ENCODE peak calls at places on chromosomes 2 and 18, in nine cellular contexts. V, H, W, C, U, B, D, L and Y are unnamed samples.

GRCh38 chr2:19543271-19544019 is 185.0 kb upstream of the OSR1 start:
- DNase-seq in V (no peak), D (no peak), L (no peak), H (no peak), U (no peak), B (no peak), W (no peak), C (peak; percentile 37), Y (no peak)

GRCh38 chr2:33086400-33087015 is 139.8 kb downstream of the LTBP1 start:
- DNase-seq in D (no peak), H (peak; percentile 66), B (no peak), V (no peak), L (no peak), W (no peak), C (peak; percentile 90), U (no peak), Y (no peak)

GRCh38 chr2:112767693-112768380 is 3.4 kb upstream of the CKAP2L start:
- DNase-seq in U (no peak), B (no peak), L (no peak), W (no peak), D (no peak), C (no peak), V (no peak), H (no peak), Y (no peak)

GRCh38 chr18:39742015-39742466 is 2176.4 kb upstream of the CELF4 start:
- DNase-seq in B (no peak), L (no peak), V (no peak), D (no peak), H (no peak), C (no peak), U (no peak), W (no peak), Y (no peak)

GRCh38 chr2:97742381-97742847 is 29.0 kb downstream of the ZAP70 start:
- DNase-seq in B (no peak), D (no peak), U (no peak), V (peak; percentile 30), L (no peak), H (no peak), W (no peak), C (no peak), Y (no peak)

GRCh38 chr2:187390891-187391290 is 57.2 kb downstream of the CALCRL start:
- DNase-seq in V (no peak), B (no peak), W (no peak), D (no peak), L (no peak), C (peak; percentile 52), U (no peak), H (no peak), Y (no peak)

GRCh38 chr2:134405641-134406081 is 151.8 kb downstream of the MGAT5 start:
- DNase-seq in D (no peak), H (no peak), U (no peak), L (no peak), C (no peak), W (no peak), B (no peak), V (no peak), Y (no peak)

GRCh38 chr2:120869659-120870466 is 134.2 kb downstream of the GLI2 start:
- DNase-seq in C (no peak), V (no peak), B (no peak), W (no peak), U (no peak), D (no peak), L (no peak), H (no peak), Y (no peak)

GRCh38 chr2:126722081-126722480 is 66.1 kb downstream of the GYPC start:
- DNase-seq in V (no peak), U (no peak), D (no peak), W (no peak), L (no peak), H (no peak), C (no peak), B (no peak), Y (no peak)